ENCODE peak calls at places on chromosomes 1 and 21, in ten cellular contexts. V is neural crest cell; Y is H7; D is CD4-positive, CD25-positive, alpha-beta regulatory T cell; P is CD4-positive, alpha-beta T cell; J is cardiac muscle cell; K is stimulated activated CD8-positive, alpha-beta memory T cell treated with anti-CD3 and anti-CD28 coated beads, Interleukin-4, amount 100 ng/mL, for 24 hours; A is lower leg skin; R is HuH-7; C is ELF-1. G is an unnamed sample.

GRCh38 chr1:67171978-67172377 is 5.7 kb downstream of the IL23R start:
- DNase-seq in D (peak), V (no peak), K (no peak), A (no peak), Y (no peak), C (no peak), R (no peak), J (no peak), P (no peak), G (no peak)

GRCh38 chr1:43970911-43971310 is 1.1 kb downstream of the DPH2 start:
- DNase-seq in V (no peak), A (no peak), J (no peak), K (no peak), C (no peak), Y (no peak), D (no peak), P (no peak), R (no peak), G (no peak)

GRCh38 chr1:47985001-47985400 is 12.2 kb downstream of the TRABD2B start:
- DNase-seq in V (no peak), Y (no peak), R (no peak), C (no peak), J (no peak), D (no peak), K (no peak), P (no peak), A (no peak), G (no peak)

GRCh38 chr21:41684381-41685245 is 82.2 kb downstream of the RIPK4 start:
- DNase-seq in V (no peak), Y (peak), R (no peak), J (peak), C (peak), P (no peak), A (no peak), K (no peak), D (no peak), G (no peak)

GRCh38 chr1:156860113-156860638 is 489 bp upstream of the NTRK1 start:
- DNase-seq in P (peak), J (peak), Y (peak), C (peak), A (no peak), R (peak), D (peak), V (peak), K (peak), G (no peak)

GRCh38 chr1:234960722-234961467 is 167.7 kb downstream of the TOMM20 start:
- DNase-seq in V (no peak), A (peak), D (no peak), C (no peak), Y (no peak), J (peak), P (no peak), R (no peak), K (no peak), G (no peak)

GRCh38 chr1:230251644-230252191 is 174.4 kb downstream of the PGBD5 start:
- DNase-seq in P (no peak), R (no peak), Y (no peak), C (no peak), V (no peak), A (peak), K (no peak), D (no peak), J (no peak), G (peak)

GRCh38 chr1:9027307-9027706 is 1.1 kb upstream of the SLC2A7 start:
- DNase-seq in Y (no peak), R (no peak), A (no peak), K (no peak), C (no peak), V (no peak), J (no peak), D (no peak), P (no peak), G (no peak)